ENCODE peak calls at places on chromosomes 6 and 20, in nine cellular contexts. M is psoas muscle, E is gastrocnemius medialis, S is uterus, D is lung, X is left ventricle myocardium inferior, O is SK-N-SH, I is kidney, N is MM.1S. R is an unnamed sample.

GRCh38 chr6:134431306-134431919 is 113.5 kb upstream of the SGK1 start:
- DNase-seq in S (no peak), E (no peak), X (no peak), O (no peak), N (no peak), I (no peak), D (no peak), M (no peak), R (no peak)

GRCh38 chr20:3714092-3714491 is 1.7 kb upstream of the SIGLEC1 start:
- DNase-seq in X (no peak), S (no peak), M (no peak), O (no peak), I (peak), D (no peak), N (peak), E (no peak), R (no peak)

GRCh38 chr6:100449239-100449691 is 15.5 kb downstream of the SIM1 start:
- DNase-seq in X (no peak), I (peak), E (no peak), M (no peak), D (no peak), N (no peak), S (no peak), O (no peak), R (no peak)

GRCh38 chr6:36378243-36378920 is 9.1 kb downstream of the ETV7 start:
- DNase-seq in D (no peak), O (no peak), S (no peak), I (no peak), X (no peak), M (no peak), N (no peak), E (no peak), R (no peak)

GRCh38 chr20:3010985-3011723 is 32.3 kb upstream of the GNRH2 start:
- DNase-seq in O (no peak), D (no peak), I (no peak), X (no peak), S (no peak), M (no peak), E (no peak), N (no peak), R (no peak)

GRCh38 chr6:22596011-22596410 is 26.6 kb downstream of the HDGFL1 start:
- DNase-seq in S (no peak), D (no peak), E (no peak), O (no peak), I (no peak), X (no peak), M (no peak), N (no peak), R (no peak)

GRCh38 chr6:108588586-108588985 is 27.9 kb downstream of the FOXO3 start:
- DNase-seq in M (no peak), S (no peak), N (peak), E (no peak), O (no peak), D (no peak), I (no peak), X (no peak), R (no peak)

GRCh38 chr6:109279628-109280027 is 102.6 kb downstream of the CD164 start:
- DNase-seq in X (no peak), D (no peak), N (no peak), I (no peak), S (no peak), E (no peak), M (no peak), O (no peak), R (no peak)

GRCh38 chr20:34281177-34281576 is 22.0 kb downstream of the AHCY start:
- DNase-seq in I (no peak), O (no peak), N (no peak), E (no peak), D (no peak), S (no peak), X (no peak), M (no peak), R (no peak)

GRCh38 chr6:112040933-112041332 is 13.0 kb upstream of the CCN6 start:
- DNase-seq in X (no peak), E (no peak), I (no peak), O (no peak), M (no peak), N (no peak), S (no peak), D (no peak), R (no peak)

GRCh38 chr6:30964075-30964474 is 19.4 kb upstream of the MUC21 start:
- DNase-seq in D (no peak), E (no peak), I (no peak), O (no peak), M (no peak), X (no peak), N (no peak), S (no peak), R (no peak)

GRCh38 chr6:63839485-63839884 is 203.9 kb downstream of the PHF3 start:
- DNase-seq in X (no peak), I (no peak), D (no peak), N (no peak), M (no peak), S (no peak), E (no peak), O (no peak), R (no peak)

GRCh38 chr6:121435444-121436069 is at the start of gene GJA1:
- DNase-seq in O (peak), I (no peak), N (peak), M (no peak), D (peak), X (no peak), S (peak), E (peak), R (no peak)

GRCh38 chr6:15621203-15622044 is 41.4 kb downstream of the DTNBP1 start:
- DNase-seq in E (peak), M (peak), S (peak), I (peak), N (no peak), O (peak), X (peak), D (peak), R (no peak)

GRCh38 chr20:62739581-62740285 is 31.1 kb downstream of the NTSR1 start:
- DNase-seq in N (no peak), E (no peak), I (peak), S (no peak), X (peak), D (no peak), O (no peak), M (no peak), R (peak)

GRCh38 chr20:64109831-64110391 is 2.5 kb upstream of the NPBWR2 start:
- DNase-seq in M (no peak), O (no peak), D (no peak), S (no peak), I (peak), N (no peak), X (no peak), E (no peak), R (no peak)

GRCh38 chr6:6997282-6998193 is 110.2 kb upstream of the RREB1 start:
- DNase-seq in D (no peak), I (no peak), N (no peak), X (no peak), E (no peak), O (no peak), M (no peak), S (no peak), R (no peak)

GRCh38 chr6:61586934-61587537 is 699.0 kb downstream of the KHDRBS2 start:
- DNase-seq in S (no peak), I (no peak), O (no peak), E (no peak), N (no peak), M (no peak), D (no peak), X (no peak), R (peak)

GRCh38 chr20:62215020-62215990 is 4.8 kb downstream of the HRH3 start:
- DNase-seq in S (no peak), E (no peak), X (no peak), O (no peak), I (no peak), D (no peak), N (no peak), M (no peak), R (no peak)

GRCh38 chr6:40958740-40959139 is 80.3 kb downstream of the UNC5CL start:
- DNase-seq in E (no peak), I (no peak), N (no peak), X (no peak), O (no peak), S (no peak), M (no peak), D (no peak), R (no peak)

GRCh38 chr20:64241061-64241460 is 14.5 kb upstream of the PCMTD2 start:
- DNase-seq in M (no peak), D (no peak), I (no peak), S (no peak), N (no peak), X (no peak), O (no peak), E (no peak), R (no peak)

GRCh38 chr6:134424131-134424794 is 106.4 kb upstream of the SGK1 start:
- DNase-seq in O (no peak), I (no peak), S (no peak), N (no peak), E (no peak), M (no peak), X (no peak), D (no peak), R (no peak)

GRCh38 chr6:37576336-37576737 is 76.6 kb upstream of the CCDC167 start:
- DNase-seq in O (no peak), N (no peak), E (no peak), I (no peak), M (no peak), S (no peak), D (no peak), X (no peak), R (no peak)

GRCh38 chr6:141403827-141404226 is 728.9 kb upstream of the GJE1 start:
- DNase-seq in X (no peak), N (no peak), S (no peak), E (no peak), O (no peak), M (no peak), D (no peak), I (no peak), R (no peak)

GRCh38 chr20:45039470-45039811 is 61.5 kb downstream of the KCNS1 start:
- DNase-seq in E (no peak), N (no peak), M (no peak), O (no peak), X (no peak), S (no peak), I (no peak), D (no peak), R (no peak)

GRCh38 chr6:10278786-10279185 is 136.1 kb downstream of the TFAP2A start:
- DNase-seq in D (no peak), N (no peak), X (no peak), M (no peak), E (no peak), I (no peak), S (no peak), O (no peak), R (peak)

GRCh38 chr6:36927691-36928546 is 26.6 kb upstream of the PI16 start:
- DNase-seq in S (no peak), M (peak), D (no peak), I (no peak), E (peak), N (no peak), O (no peak), X (peak), R (no peak)

GRCh38 chr6:3843379-3844096 is 5.6 kb upstream of the FAM50B start:
- DNase-seq in X (no peak), D (no peak), O (no peak), S (no peak), I (no peak), E (no peak), N (no peak), M (no peak), R (no peak)

GRCh38 chr6:142696123-142696522 is 248.9 kb downstream of the HIVEP2 start:
- DNase-seq in E (no peak), S (no peak), D (no peak), X (no peak), I (no peak), O (no peak), M (no peak), N (no peak), R (no peak)

GRCh38 chr6:125144822-125145221 is 8.8 kb upstream of the TPD52L1 start:
- DNase-seq in I (no peak), N (no peak), M (no peak), O (no peak), E (no peak), S (no peak), X (no peak), D (no peak), R (no peak)

GRCh38 chr6:144315226-144315980 is 30.3 kb downstream of the UTRN start:
- DNase-seq in O (no peak), E (no peak), M (no peak), N (no peak), X (no peak), I (peak), S (no peak), D (no peak), R (no peak)

GRCh38 chr6:147621280-147621679 is 112.8 kb downstream of the SAMD5 start:
- DNase-seq in S (peak), O (no peak), N (no peak), E (no peak), M (peak), X (no peak), I (no peak), D (no peak), R (no peak)

GRCh38 chr6:6712979-6713514 is 124.5 kb downstream of the LY86 start:
- DNase-seq in E (no peak), D (no peak), O (no peak), X (no peak), I (no peak), N (no peak), S (no peak), M (no peak), R (no peak)

GRCh38 chr6:41122373-41122772 is 31.8 kb downstream of the TREML1 start:
- DNase-seq in S (no peak), M (no peak), D (no peak), X (no peak), O (no peak), E (no peak), N (no peak), I (no peak), R (no peak)

GRCh38 chr20:50413088-50413500 is 97.1 kb upstream of the PTPN1 start:
- DNase-seq in M (no peak), X (no peak), S (no peak), O (no peak), D (no peak), E (no peak), N (no peak), I (no peak), R (no peak)

GRCh38 chr20:6530254-6530653 is 237.2 kb upstream of the BMP2 start:
- DNase-seq in D (no peak), X (no peak), N (no peak), M (no peak), E (no peak), S (no peak), O (no peak), I (no peak), R (no peak)

GRCh38 chr6:157265630-157266029 is 57.7 kb downstream of the TMEM242 start:
- DNase-seq in X (no peak), N (no peak), D (no peak), M (no peak), E (no peak), I (no peak), S (no peak), O (no peak), R (no peak)

GRCh38 chr6:10248378-10248843 is 166.5 kb downstream of the TFAP2A start:
- DNase-seq in E (no peak), N (no peak), I (no peak), O (no peak), X (no peak), S (no peak), D (no peak), M (no peak), R (no peak)

GRCh38 chr6:116444092-116444491 is 17.1 kb upstream of the CALHM6 start:
- DNase-seq in E (no peak), I (no peak), D (no peak), X (no peak), N (peak), S (no peak), M (no peak), O (peak), R (no peak)

GRCh38 chr20:1199981-1200380 is 3.3 kb upstream of the C20orf202 start:
- DNase-seq in N (peak), S (no peak), O (no peak), D (no peak), I (no peak), E (no peak), X (no peak), M (no peak), R (no peak)

DNA sequence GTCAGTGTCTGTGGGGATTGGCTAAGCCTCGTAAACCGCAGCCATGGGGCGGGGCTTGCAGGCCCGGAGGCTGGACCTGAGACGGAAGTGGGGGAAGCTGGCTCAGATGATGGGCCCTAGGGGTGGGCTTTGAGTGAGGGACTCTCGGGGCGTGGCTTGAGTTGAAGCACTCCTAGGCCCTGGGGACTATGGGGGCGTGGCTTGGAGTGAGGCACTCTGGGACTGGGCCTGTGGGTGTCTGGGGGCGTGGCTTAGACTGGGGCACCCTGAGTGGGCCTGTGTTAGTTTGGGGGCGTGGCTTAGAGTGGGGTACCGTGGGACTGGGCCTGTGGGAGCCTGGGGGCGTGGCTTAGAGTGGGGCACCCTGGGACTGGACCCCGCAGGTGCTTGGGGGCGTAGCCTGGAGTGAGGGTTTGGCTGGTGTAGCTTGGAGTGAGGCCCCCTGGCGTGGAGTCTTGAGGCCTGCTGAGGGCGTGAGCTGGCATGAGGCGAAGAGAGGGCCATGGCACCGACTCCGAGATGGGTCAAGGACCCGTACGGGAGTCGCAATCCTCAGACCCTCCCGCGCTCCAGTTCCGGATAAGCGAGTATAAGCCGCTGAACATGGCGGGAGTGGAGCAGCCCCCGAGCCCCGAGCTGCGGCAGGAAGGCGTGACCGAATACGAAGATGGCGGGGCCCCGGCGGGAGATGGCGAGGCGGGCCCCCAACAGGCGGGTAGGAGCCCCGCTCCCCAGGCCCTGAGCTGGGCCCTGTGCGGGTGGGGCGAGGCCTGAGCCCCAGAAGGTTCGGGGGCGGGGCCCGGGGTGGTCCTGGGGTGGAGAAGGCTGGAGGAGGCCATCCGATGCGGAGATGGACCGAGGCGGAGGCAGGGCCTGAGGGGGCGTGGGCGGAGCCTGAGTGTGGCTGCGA is 6.8 kb downstream of the L3MBTL1 start:
- DNase-seq in O (peak), E (peak), N (peak), M (peak), I (peak), X (peak), D (peak), S (peak), R (peak)
- TF ChIP-seq CTCF in O (peak), E (no peak), N (peak), M (peak), I (peak), X (peak), D (no peak), S (peak), R (no peak)

GRCh38 chr6:110329729-110330436 is 28.3 kb downstream of the METTL24 start:
- DNase-seq in M (no peak), S (no peak), N (no peak), X (no peak), O (no peak), E (no peak), I (no peak), D (no peak), R (peak)
- H3K4me3 ChIP-seq in M (peak), S (peak), N (no peak), X (peak), O (no peak), E (peak), I (peak), D (no peak), R (peak)

GRCh38 chr20:49276201-49276894 is 1.5 kb downstream of the ZNFX1 start:
- DNase-seq in I (no peak), M (no peak), O (no peak), E (no peak), D (no peak), S (no peak), X (no peak), N (no peak), R (no peak)

GRCh38 chr20:49276895-49277785 is 717 bp downstream of the ZNFX1 start:
- DNase-seq in X (peak), I (peak), N (no peak), D (peak), E (peak), O (peak), M (peak), S (peak), R (no peak)

GRCh38 chr20:49273696-49274277 is 4.1 kb downstream of the ZNFX1 start:
- DNase-seq in O (no peak), M (no peak), S (no peak), D (no peak), N (no peak), E (no peak), I (no peak), X (no peak), R (no peak)

GRCh38 chr20:49277786-49278035 is 146 bp downstream of the ZNFX1 start:
- DNase-seq in S (no peak), E (no peak), N (no peak), I (no peak), O (no peak), X (no peak), M (no peak), D (no peak), R (no peak)

DNA sequence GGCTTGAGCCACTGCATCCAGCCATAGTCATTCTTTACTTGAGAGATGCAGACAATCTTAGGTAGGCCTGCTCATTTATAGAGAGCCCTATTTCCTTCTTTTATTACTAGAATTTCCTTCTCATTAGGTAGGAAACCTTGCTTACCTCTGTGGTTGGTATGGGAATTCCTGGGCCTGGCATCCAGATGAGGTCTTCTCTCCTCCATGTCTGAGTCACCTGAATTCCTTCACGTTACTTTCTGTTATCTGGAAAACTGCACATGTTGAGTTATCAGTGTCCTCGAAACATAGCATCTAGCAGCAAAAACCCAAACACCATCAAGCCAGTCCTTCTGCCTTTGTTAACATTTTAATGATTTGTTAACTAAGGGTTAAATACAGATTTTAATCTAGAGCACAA is 2.2 kb downstream of the ZNFX1 start:
- DNase-seq in S (no peak), O (no peak), X (no peak), M (no peak), I (no peak), E (no peak), N (no peak), D (no peak), R (no peak)
- H3K27ac ChIP-seq in S (peak), O (peak), X (peak), M (peak), I (no peak), E (peak), N (no peak), D (no peak), R (peak)

DNA sequence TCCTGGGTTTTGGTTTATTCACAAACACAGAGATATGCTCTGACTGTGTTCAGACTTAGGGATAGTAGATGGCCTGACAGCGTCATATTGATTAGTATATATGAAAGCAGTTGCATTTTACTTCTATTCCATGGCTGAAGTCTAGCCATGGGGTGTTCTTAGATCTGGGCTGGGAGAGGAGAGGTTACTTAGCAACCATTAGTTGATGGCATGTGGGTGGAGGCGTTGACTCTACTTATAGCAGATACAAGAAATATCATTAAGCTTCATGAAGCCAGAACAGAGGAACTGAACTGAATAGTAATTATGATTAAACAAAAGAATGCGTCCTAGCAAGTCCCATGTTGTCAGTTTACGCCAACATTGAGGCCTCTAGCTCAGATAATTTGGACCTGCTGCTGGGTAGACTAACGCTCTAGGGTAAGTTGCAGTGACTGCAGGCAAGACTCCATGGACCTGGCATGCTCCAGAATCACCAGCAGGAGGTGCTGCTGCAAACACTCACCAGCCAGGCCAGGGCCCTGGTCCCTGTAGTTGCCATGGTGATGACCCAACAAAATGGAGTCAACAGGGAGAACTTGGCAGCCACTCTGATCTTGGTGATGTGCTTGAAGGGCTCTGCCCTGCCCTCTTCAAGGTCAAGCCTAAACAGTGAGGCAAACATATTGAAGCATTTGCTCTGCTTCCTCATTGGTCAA is 477.4 kb downstream of the PREX1 start:
- DNase-seq in D (no peak), O (peak), M (no peak), X (no peak), I (no peak), E (no peak), N (no peak), S (no peak), R (no peak)
- TF ChIP-seq CTCF in D (no peak), O (peak), M (peak), X (peak), I (peak), E (no peak), N (peak), S (no peak), R (peak)

R was measured in dorsolateral prefrontal cortex.